ENCODE peak calls at places on chromosomes 4 and X, in four cellular contexts. U is hepatocyte, X is endothelial cell of umbilical vein, Q is trophoblast cell. W is an unnamed sample. For H3K79me2, the result is how much of the 10 kb centered on the place peaks cover.

GRCh38 chr4:138438608-138439007 is 196.5 kb upstream of the SLC7A11 start:
- DNase-seq in U (no peak), X (no peak), Q (no peak), W (no peak)

GRCh38 chrX:13120017-13120416 is 75.6 kb upstream of the FAM9C start:
- DNase-seq in U (peak), X (peak), Q (peak), W (no peak)

GRCh38 chr4:110970642-110971041 is 347.8 kb upstream of the PITX2 start:
- DNase-seq in U (peak), X (peak), Q (peak), W (peak)

GRCh38 chr4:150799207-150799606 is 215.9 kb downstream of the LRBA start:
- DNase-seq in U (no peak), X (no peak), Q (no peak), W (peak)

GRCh38 chrX:53093177-53093655 is 726 bp upstream of the KANTR start:
- DNase-seq in U (peak), X (peak), Q (peak), W (peak)

GRCh38 chr4:181966084-181966483 is 277.1 kb upstream of the TENM3 start:
- DNase-seq in U (no peak), X (no peak), Q (no peak), W (no peak)

GRCh38 chr4:51998837-51999236 is 21.3 kb downstream of the LRRC66 start:
- DNase-seq in U (no peak), X (no peak), Q (no peak), W (no peak)

GRCh38 chr4:25875281-25875745 is 12.5 kb upstream of the SEL1L3 start:
- DNase-seq in U (no peak), X (no peak), Q (no peak), W (peak)

GRCh38 chrX:47683171-47684145 is 24.5 kb upstream of the UXT start:
- DNase-seq in U (no peak), X (no peak), Q (no peak), W (no peak)

DNA sequence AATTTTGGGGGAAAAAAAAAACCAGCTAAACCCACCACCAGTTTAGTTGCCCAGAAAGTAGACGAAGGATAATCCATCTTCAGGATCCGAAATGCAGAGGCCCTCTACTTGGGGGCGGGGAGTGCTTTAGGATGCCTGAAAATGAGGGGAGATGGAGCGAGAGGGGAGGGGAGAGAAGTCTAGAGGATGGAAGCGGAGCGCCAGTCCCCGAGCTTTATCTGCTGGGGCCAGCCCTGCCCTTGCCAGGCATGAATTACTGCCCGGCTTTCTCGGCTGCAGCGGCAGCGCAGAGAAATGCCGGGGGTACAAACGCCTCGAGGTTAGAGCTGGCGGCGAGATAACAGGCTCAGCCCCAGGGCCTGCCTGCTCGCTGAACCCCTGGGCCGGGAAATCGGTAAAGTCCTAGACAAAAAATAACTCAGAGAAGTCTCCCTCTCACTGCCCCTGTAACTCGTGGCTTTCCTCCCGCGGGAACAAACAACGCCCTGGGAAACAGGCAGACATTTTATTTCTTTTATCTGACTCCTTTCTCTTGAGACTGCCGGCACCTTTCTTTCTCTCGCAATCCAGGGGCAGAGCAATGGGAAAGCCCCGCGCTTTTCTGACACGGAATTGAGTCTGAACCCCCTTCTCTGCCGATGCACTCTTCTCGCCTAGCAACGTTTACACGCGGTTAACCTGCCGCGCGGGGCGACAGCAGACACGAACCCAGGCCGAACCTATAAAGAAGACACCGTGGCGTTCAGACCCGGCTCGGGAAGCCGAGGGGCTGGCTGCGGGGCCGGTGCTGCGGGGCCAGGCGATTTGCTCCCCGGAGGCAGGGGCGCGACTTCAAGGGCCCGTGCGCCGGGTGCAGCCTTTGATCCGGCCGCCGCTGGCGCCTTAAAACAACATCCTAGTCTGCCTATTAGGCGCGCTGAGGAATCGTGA is 3.1 kb upstream of the MSX1 start:
- DNase-seq in U (peak), X (peak), Q (no peak), W (no peak)
- H2AFZ ChIP-seq in U (peak), X (no peak), Q (no peak), W (no peak)

GRCh38 chr4:89253306-89253705 is 54.3 kb downstream of the GPRIN3 start:
- DNase-seq in U (no peak), X (no peak), Q (no peak), W (no peak)

GRCh38 chr4:89249313-89249712 is 58.3 kb downstream of the GPRIN3 start:
- DNase-seq in U (no peak), X (no peak), Q (no peak), W (no peak)

GRCh38 chr4:89248879-89249281 is 58.7 kb downstream of the GPRIN3 start:
- DNase-seq in U (no peak), X (no peak), Q (no peak), W (no peak)

GRCh38 chr4:89249716-89250361 is 57.8 kb downstream of the GPRIN3 start:
- DNase-seq in U (no peak), X (no peak), Q (no peak), W (no peak)

DNA sequence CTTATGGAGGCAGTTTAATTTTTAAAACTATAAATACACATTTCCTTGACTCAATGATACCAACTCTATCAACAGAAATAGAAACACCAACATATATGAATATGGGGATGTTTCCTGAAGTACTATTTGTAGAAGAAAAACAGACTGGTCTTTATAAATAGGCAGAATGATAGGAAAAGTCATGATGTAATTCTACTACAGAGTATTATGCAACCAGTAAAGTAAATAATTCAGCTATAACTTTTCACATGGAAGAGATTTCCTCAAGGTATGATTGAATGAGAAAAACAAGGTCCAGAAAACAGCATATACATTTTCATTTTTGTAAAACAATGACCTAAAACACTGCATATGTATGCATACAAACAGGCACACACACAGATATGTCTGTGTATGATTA is 56.2 kb downstream of the GPRIN3 start:
- DNase-seq in U (no peak), X (no peak), Q (no peak), W (no peak)
- H3K79me2 ChIP-seq in U (under half), X (under half), Q (under half), W (under half)

GRCh38 chr4:168051526-168051925 is 40.8 kb upstream of the ANXA10 start:
- DNase-seq in U (no peak), X (no peak), Q (no peak), W (no peak)
- H2AFZ ChIP-seq in U (no peak), X (no peak), Q (no peak), W (no peak)

GRCh38 chr4:143395054-143395453 is 58.4 kb downstream of the GAB1 start:
- DNase-seq in U (no peak), X (no peak), Q (no peak), W (no peak)
- H3K79me2 ChIP-seq in U (half or more), X (under half), Q (under half), W (under half)

DNA sequence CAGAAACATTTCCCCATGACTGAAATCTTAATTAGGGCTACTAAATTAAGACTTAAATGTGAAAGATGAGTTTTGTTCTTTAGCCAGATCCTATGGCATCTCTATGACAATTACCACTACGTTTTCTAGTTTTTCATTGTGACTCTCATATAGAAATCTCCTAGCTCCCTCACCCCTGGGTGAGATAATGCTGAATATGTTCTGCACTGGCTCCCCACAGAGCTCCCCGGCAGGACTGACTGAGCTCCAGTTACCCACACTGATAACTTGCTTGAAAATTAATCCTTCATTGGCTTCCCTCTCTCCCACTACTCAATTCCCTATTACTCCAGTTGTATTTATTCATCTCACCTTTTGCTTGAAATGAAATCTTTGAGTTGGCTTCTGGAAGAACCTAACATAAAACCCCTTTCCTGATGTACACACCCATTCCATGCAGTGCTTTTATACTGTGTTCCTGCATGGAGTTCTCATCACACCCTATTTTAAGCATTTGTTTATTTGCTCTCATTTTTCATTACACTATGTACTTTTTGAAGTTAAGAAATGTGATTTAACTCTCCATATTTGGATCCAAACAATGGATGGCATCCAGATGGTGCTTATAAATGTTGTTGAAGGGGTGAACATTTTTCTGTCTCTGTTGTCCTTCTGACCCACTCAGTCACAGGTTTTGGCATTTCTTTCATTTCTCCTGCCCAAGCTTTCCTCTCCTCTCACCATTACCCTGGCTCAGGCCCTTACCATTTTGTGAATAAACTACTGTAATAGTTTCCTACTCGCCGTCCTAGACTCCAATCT is 623.4 kb downstream of the SPRY1 start:
- DNase-seq in U (no peak), X (no peak), Q (no peak), W (no peak)
- H2AFZ ChIP-seq in U (no peak), X (no peak), Q (no peak), W (no peak)

W was measured in Karpas-422.